ENCODE peak calls at places on chromosome 6, in five cellular contexts. One of them, this sample, is unnamed.

GRCh38 chr6:80489911-80490635 is 383.6 kb downstream of the BCKDHB start:
- DNase-seq in effector memory CD4-positive, alpha-beta T cell: no peak
- DNase-seq in suprapubic skin: no peak
- DNase-seq in spleen: no peak
- DNase-seq in upper lobe of right lung: no peak
- DNase-seq in this sample: no peak

GRCh38 chr6:158560787-158561246 is 926 bp downstream of the TMEM181 start:
- DNase-seq in effector memory CD4-positive, alpha-beta T cell: no peak
- DNase-seq in suprapubic skin: peak; percentile 79
- DNase-seq in spleen: peak; percentile 84
- DNase-seq in upper lobe of right lung: peak; percentile 68
- DNase-seq in this sample: peak; percentile 74

GRCh38 chr6:113495521-113495920 is 361.6 kb upstream of the MARCKS start:
- DNase-seq in effector memory CD4-positive, alpha-beta T cell: no peak
- DNase-seq in suprapubic skin: no peak
- DNase-seq in spleen: no peak
- DNase-seq in upper lobe of right lung: no peak
- DNase-seq in this sample: no peak

GRCh38 chr6:41255638-41256246 is 27.6 kb downstream of the TREML4 start:
- DNase-seq in effector memory CD4-positive, alpha-beta T cell: no peak
- DNase-seq in suprapubic skin: no peak
- DNase-seq in spleen: no peak
- DNase-seq in upper lobe of right lung: no peak
- DNase-seq in this sample: no peak

GRCh38 chr6:87923389-87924050 is 124.1 kb upstream of the SPACA1 start:
- DNase-seq in effector memory CD4-positive, alpha-beta T cell: no peak
- DNase-seq in suprapubic skin: no peak
- DNase-seq in spleen: no peak
- DNase-seq in upper lobe of right lung: no peak
- DNase-seq in this sample: no peak

GRCh38 chr6:90703383-90703782 is 116.5 kb upstream of the MAP3K7 start:
- DNase-seq in effector memory CD4-positive, alpha-beta T cell: no peak
- DNase-seq in suprapubic skin: no peak
- DNase-seq in spleen: no peak
- DNase-seq in upper lobe of right lung: no peak
- DNase-seq in this sample: no peak

GRCh38 chr6:157443066-157443800 is 62.2 kb downstream of the ZDHHC14 start:
- DNase-seq in effector memory CD4-positive, alpha-beta T cell: no peak
- DNase-seq in suprapubic skin: no peak
- DNase-seq in spleen: no peak
- DNase-seq in upper lobe of right lung: no peak
- DNase-seq in this sample: no peak

GRCh38 chr6:34810936-34811632 is 19.2 kb downstream of the BLTP3A start:
- DNase-seq in effector memory CD4-positive, alpha-beta T cell: no peak
- DNase-seq in suprapubic skin: no peak
- DNase-seq in spleen: no peak
- DNase-seq in upper lobe of right lung: no peak
- DNase-seq in this sample: no peak

GRCh38 chr6:31778193-31778592 is 1.1 kb upstream of the VWA7 start:
- DNase-seq in effector memory CD4-positive, alpha-beta T cell: no peak
- DNase-seq in suprapubic skin: no peak
- DNase-seq in spleen: no peak
- DNase-seq in upper lobe of right lung: no peak
- DNase-seq in this sample: no peak

GRCh38 chr6:88220493-88220892 is 54.3 kb upstream of the CNR1 start:
- DNase-seq in effector memory CD4-positive, alpha-beta T cell: no peak
- DNase-seq in suprapubic skin: no peak
- DNase-seq in spleen: no peak
- DNase-seq in upper lobe of right lung: no peak
- DNase-seq in this sample: no peak

GRCh38 chr6:138996524-138996923 is 8.5 kb upstream of the REPS1 start:
- DNase-seq in effector memory CD4-positive, alpha-beta T cell: no peak
- DNase-seq in suprapubic skin: no peak
- DNase-seq in spleen: no peak
- DNase-seq in upper lobe of right lung: no peak
- DNase-seq in this sample: no peak

GRCh38 chr6:170434114-170434820 is 118.8 kb downstream of the PSMB1 start:
- DNase-seq in effector memory CD4-positive, alpha-beta T cell: no peak
- DNase-seq in suprapubic skin: no peak
- DNase-seq in spleen: no peak
- DNase-seq in upper lobe of right lung: no peak
- DNase-seq in this sample: no peak

GRCh38 chr6:97497713-97498331 is 214.8 kb upstream of the MMS22L start:
- DNase-seq in effector memory CD4-positive, alpha-beta T cell: peak; percentile 4
- DNase-seq in suprapubic skin: peak; percentile 78
- DNase-seq in spleen: peak; percentile 81
- DNase-seq in upper lobe of right lung: peak; percentile 73
- DNase-seq in this sample: peak; percentile 74

GRCh38 chr6:81894286-81894685 is 141.8 kb upstream of the TENT5A start:
- DNase-seq in effector memory CD4-positive, alpha-beta T cell: no peak
- DNase-seq in suprapubic skin: no peak
- DNase-seq in spleen: no peak
- DNase-seq in upper lobe of right lung: no peak
- DNase-seq in this sample: no peak

GRCh38 chr6:126614642-126615504 is 275.0 kb downstream of the CENPW start:
- DNase-seq in effector memory CD4-positive, alpha-beta T cell: no peak
- DNase-seq in suprapubic skin: no peak
- DNase-seq in spleen: no peak
- DNase-seq in upper lobe of right lung: no peak
- DNase-seq in this sample: peak; percentile 15

GRCh38 chr6:18400831-18401446 is 13.8 kb downstream of the RNF144B start:
- DNase-seq in effector memory CD4-positive, alpha-beta T cell: no peak
- DNase-seq in suprapubic skin: no peak
- DNase-seq in spleen: no peak
- DNase-seq in upper lobe of right lung: no peak
- DNase-seq in this sample: no peak

GRCh38 chr6:18241208-18241836 is 23.0 kb downstream of the DEK start:
- DNase-seq in effector memory CD4-positive, alpha-beta T cell: no peak
- DNase-seq in suprapubic skin: no peak
- DNase-seq in spleen: no peak
- DNase-seq in upper lobe of right lung: no peak
- DNase-seq in this sample: no peak

GRCh38 chr6:19472850-19473249 is 364.3 kb upstream of the ID4 start:
- DNase-seq in effector memory CD4-positive, alpha-beta T cell: no peak
- DNase-seq in suprapubic skin: no peak
- DNase-seq in spleen: no peak
- DNase-seq in upper lobe of right lung: no peak
- DNase-seq in this sample: no peak

GRCh38 chr6:142550310-142550709 is 248.5 kb downstream of the ADGRG6 start:
- DNase-seq in effector memory CD4-positive, alpha-beta T cell: no peak
- DNase-seq in suprapubic skin: no peak
- DNase-seq in spleen: no peak
- DNase-seq in upper lobe of right lung: no peak
- DNase-seq in this sample: no peak

GRCh38 chr6:135146160-135146920 is 34.8 kb upstream of the MYB start:
- DNase-seq in effector memory CD4-positive, alpha-beta T cell: no peak
- DNase-seq in suprapubic skin: no peak
- DNase-seq in spleen: no peak
- DNase-seq in upper lobe of right lung: no peak
- DNase-seq in this sample: no peak

GRCh38 chr6:14386263-14386981 is 268.9 kb downstream of the CD83 start:
- DNase-seq in effector memory CD4-positive, alpha-beta T cell: no peak
- DNase-seq in suprapubic skin: no peak
- DNase-seq in spleen: no peak
- DNase-seq in upper lobe of right lung: no peak
- DNase-seq in this sample: no peak

GRCh38 chr6:115811511-115811910 is 249.2 kb downstream of the FRK start:
- DNase-seq in effector memory CD4-positive, alpha-beta T cell: no peak
- DNase-seq in suprapubic skin: no peak
- DNase-seq in spleen: no peak
- DNase-seq in upper lobe of right lung: no peak
- DNase-seq in this sample: no peak

GRCh38 chr6:139370707-139371345 is 3.6 kb downstream of the CITED2 start:
- DNase-seq in effector memory CD4-positive, alpha-beta T cell: no peak
- DNase-seq in suprapubic skin: no peak
- DNase-seq in spleen: no peak
- DNase-seq in upper lobe of right lung: no peak
- DNase-seq in this sample: no peak

GRCh38 chr6:134447883-134448387 is 130.0 kb upstream of the SGK1 start:
- DNase-seq in effector memory CD4-positive, alpha-beta T cell: no peak
- DNase-seq in suprapubic skin: no peak
- DNase-seq in spleen: no peak
- DNase-seq in upper lobe of right lung: no peak
- DNase-seq in this sample: no peak

GRCh38 chr6:109051301-109051700 is 43.3 kb downstream of the SESN1 start:
- DNase-seq in effector memory CD4-positive, alpha-beta T cell: no peak
- DNase-seq in suprapubic skin: no peak
- DNase-seq in spleen: no peak
- DNase-seq in upper lobe of right lung: no peak
- DNase-seq in this sample: no peak

GRCh38 chr6:92559002-92559401 is 860.4 kb downstream of the EPHA7 start:
- DNase-seq in effector memory CD4-positive, alpha-beta T cell: no peak
- DNase-seq in suprapubic skin: no peak
- DNase-seq in spleen: no peak
- DNase-seq in upper lobe of right lung: no peak
- DNase-seq in this sample: no peak

GRCh38 chr6:56026461-56027180 is 151.2 kb upstream of the BMP5 start:
- DNase-seq in effector memory CD4-positive, alpha-beta T cell: no peak
- DNase-seq in suprapubic skin: no peak
- DNase-seq in spleen: no peak
- DNase-seq in upper lobe of right lung: no peak
- DNase-seq in this sample: no peak

DNA sequence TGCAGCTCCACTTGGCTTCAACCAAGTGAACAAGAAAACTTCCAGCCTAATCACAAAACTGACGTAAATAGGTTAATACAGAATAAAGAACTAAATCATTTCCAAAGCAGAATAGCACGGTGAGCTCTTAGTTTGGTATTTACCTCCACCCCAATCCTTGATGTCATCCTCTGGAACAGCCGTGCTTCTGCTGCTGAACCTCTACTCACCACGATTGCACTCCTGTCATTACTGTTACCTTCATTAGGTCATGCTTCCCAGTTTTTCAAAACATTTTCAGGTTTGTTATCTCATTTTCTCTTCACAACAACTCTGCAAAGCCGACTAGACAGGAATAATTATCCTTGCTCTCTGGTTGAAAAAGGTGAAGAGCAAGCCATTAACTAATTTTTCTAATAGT is 15.6 kb upstream of the PLEKHG1 start:
- DNase-seq in effector memory CD4-positive, alpha-beta T cell: no peak
- DNase-seq in suprapubic skin: no peak
- DNase-seq in spleen: no peak
- DNase-seq in upper lobe of right lung: no peak
- DNase-seq in this sample: no peak
- H3K4me1 ChIP-seq in effector memory CD4-positive, alpha-beta T cell: no peaks in the 10 kb centered on the region
- H3K4me1 ChIP-seq in suprapubic skin: no peaks in the 10 kb centered on the region
- H3K4me1 ChIP-seq in spleen: no peaks in the 10 kb centered on the region
- H3K4me1 ChIP-seq in upper lobe of right lung: no peaks in the 10 kb centered on the region
- H3K4me1 ChIP-seq in this sample: no peaks in the 10 kb centered on the region

DNA sequence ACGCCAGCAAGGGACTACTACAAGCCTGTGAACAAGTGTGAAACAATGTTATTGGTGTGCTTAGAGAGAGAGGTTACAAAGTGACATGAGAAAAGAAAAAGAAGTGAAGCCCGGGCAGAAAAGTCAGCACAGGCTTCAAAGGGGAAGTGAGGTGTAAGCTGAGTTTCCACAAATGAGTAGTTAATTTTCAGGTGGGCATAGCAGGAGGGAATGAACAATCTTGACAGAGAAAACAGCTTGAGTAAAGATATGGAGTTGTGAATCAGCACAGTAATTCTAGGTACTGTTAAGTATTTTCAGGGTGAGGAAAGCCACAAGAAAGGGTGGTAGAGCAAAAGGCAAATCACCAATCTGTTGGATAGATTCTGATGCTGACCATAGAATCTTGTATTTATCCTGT is 4.3 kb downstream of the KCNQ5 start:
- DNase-seq in effector memory CD4-positive, alpha-beta T cell: no peak
- DNase-seq in suprapubic skin: no peak
- DNase-seq in spleen: no peak
- DNase-seq in upper lobe of right lung: no peak
- DNase-seq in this sample: no peak
- H3K4me3 ChIP-seq in effector memory CD4-positive, alpha-beta T cell: no peak overlapping the region
- H3K4me3 ChIP-seq in suprapubic skin: no peak overlapping the region
- H3K4me3 ChIP-seq in spleen: no peak overlapping the region
- H3K4me3 ChIP-seq in upper lobe of right lung: no peak overlapping the region
- H3K4me3 ChIP-seq in this sample: no peak overlapping the region

GRCh38 chr6:53055873-53056272 is 9.3 kb upstream of the FBXO9 start:
- DNase-seq in effector memory CD4-positive, alpha-beta T cell: no peak
- DNase-seq in suprapubic skin: no peak
- DNase-seq in spleen: no peak
- DNase-seq in upper lobe of right lung: no peak
- DNase-seq in this sample: no peak
- H3K4me1 ChIP-seq in effector memory CD4-positive, alpha-beta T cell: peaks cover 17% of the 10 kb centered on the region
- H3K4me1 ChIP-seq in suprapubic skin: peaks cover 49% of the 10 kb centered on the region
- H3K4me1 ChIP-seq in spleen: peaks cover 29% of the 10 kb centered on the region
- H3K4me1 ChIP-seq in upper lobe of right lung: peaks cover 36% of the 10 kb centered on the region
- H3K4me1 ChIP-seq in this sample: peaks cover 8% of the 10 kb centered on the region

DNA sequence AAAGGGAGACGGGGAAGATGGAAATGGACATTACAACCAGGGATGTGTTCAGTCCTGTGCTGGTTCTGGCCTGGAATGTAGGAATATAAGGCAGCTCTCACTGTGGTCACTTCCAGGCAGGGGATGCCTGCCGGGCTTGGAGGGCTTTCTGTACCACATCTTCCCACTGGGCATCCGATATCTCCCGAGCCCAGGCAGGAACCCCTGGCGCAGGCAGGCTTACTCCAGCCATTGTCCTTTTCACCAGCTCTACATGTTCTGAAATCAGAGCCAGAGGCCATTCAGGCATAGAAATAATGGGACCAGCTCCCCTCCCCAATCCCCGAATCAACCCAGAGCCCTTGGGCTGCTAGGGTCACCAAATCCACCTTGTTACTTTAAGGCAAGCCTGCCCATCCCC is 1.4 kb downstream of the MEA1 start:
- DNase-seq in effector memory CD4-positive, alpha-beta T cell: no peak
- DNase-seq in suprapubic skin: no peak
- DNase-seq in spleen: no peak
- DNase-seq in upper lobe of right lung: no peak
- DNase-seq in this sample: no peak
- H3K4me3 ChIP-seq in effector memory CD4-positive, alpha-beta T cell: no peak overlapping the region
- H3K4me3 ChIP-seq in suprapubic skin: no peak overlapping the region
- H3K4me3 ChIP-seq in spleen: no peak overlapping the region
- H3K4me3 ChIP-seq in upper lobe of right lung: no peak overlapping the region
- H3K4me3 ChIP-seq in this sample: no peak overlapping the region

DNA sequence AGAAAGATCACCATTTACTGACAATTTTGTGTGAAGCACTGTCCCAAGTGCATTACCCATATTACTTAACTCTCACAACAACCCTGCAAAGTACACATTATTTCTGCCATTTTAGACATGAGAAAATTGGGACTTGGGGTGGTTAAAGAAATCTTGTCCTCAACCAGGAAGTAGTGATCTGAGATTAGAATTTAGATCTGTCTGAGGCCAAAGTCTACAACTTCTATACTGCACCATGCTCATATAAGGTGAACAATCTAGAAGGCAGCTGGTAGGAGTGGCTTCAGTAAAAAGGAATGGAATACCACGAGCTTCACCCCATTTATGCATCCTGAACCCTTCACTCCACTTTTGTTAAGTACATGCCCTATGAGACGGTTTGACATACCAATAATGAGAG is 87.6 kb downstream of the QRSL1 start:
- DNase-seq in effector memory CD4-positive, alpha-beta T cell: no peak
- DNase-seq in suprapubic skin: no peak
- DNase-seq in spleen: no peak
- DNase-seq in upper lobe of right lung: no peak
- DNase-seq in this sample: no peak
- H3K4me1 ChIP-seq in effector memory CD4-positive, alpha-beta T cell: no peaks in the 10 kb centered on the region
- H3K4me1 ChIP-seq in suprapubic skin: peaks cover 5% of the 10 kb centered on the region
- H3K4me1 ChIP-seq in spleen: peaks cover 8% of the 10 kb centered on the region
- H3K4me1 ChIP-seq in upper lobe of right lung: no peaks in the 10 kb centered on the region
- H3K4me1 ChIP-seq in this sample: peaks cover 8% of the 10 kb centered on the region

GRCh38 chr6:26157838-26158580 is 70.8 kb downstream of the HFE start:
- DNase-seq in effector memory CD4-positive, alpha-beta T cell: peak; percentile 74
- DNase-seq in suprapubic skin: peak; percentile 88
- DNase-seq in spleen: peak; percentile 95
- DNase-seq in upper lobe of right lung: peak; percentile 81
- DNase-seq in this sample: peak; percentile 92
- H3K4me3 ChIP-seq in effector memory CD4-positive, alpha-beta T cell: peak overlapping the region; percentile 78
- H3K4me3 ChIP-seq in suprapubic skin: peak overlapping the region; percentile 71
- H3K4me3 ChIP-seq in spleen: peak overlapping the region; percentile 55
- H3K4me3 ChIP-seq in upper lobe of right lung: peak overlapping the region; percentile 79
- H3K4me3 ChIP-seq in this sample: peak overlapping the region; percentile 75

GRCh38 chr6:53312355-53312754 is 36.4 kb downstream of the ELOVL5 start:
- DNase-seq in effector memory CD4-positive, alpha-beta T cell: no peak
- DNase-seq in suprapubic skin: no peak
- DNase-seq in spleen: no peak
- DNase-seq in upper lobe of right lung: no peak
- DNase-seq in this sample: no peak
- H3K4me1 ChIP-seq in effector memory CD4-positive, alpha-beta T cell: peaks cover 80% of the 10 kb centered on the region
- H3K4me1 ChIP-seq in suprapubic skin: peaks cover 30% of the 10 kb centered on the region
- H3K4me1 ChIP-seq in spleen: peaks cover 94% of the 10 kb centered on the region
- H3K4me1 ChIP-seq in upper lobe of right lung: peaks cover 31% of the 10 kb centered on the region
- H3K4me1 ChIP-seq in this sample: peaks cover under 1% of the 10 kb centered on the region